ENCODE peak calls at places on chromosomes 12 and 14, in four cellular contexts. M is RWPE2, Z is adrenal gland, X is sigmoid colon. Q is an unnamed sample.

GRCh38 chr12:96063046-96063445 is 27.7 kb upstream of the LTA4H start:
- DNase-seq in M (no peak), Z (no peak), X (no peak), Q (no peak)

GRCh38 chr12:22687677-22688076 is 62.7 kb downstream of the ETNK1 start:
- DNase-seq in M (no peak), Z (no peak), X (no peak), Q (no peak)

GRCh38 chr14:90522585-90523191 is 125.9 kb downstream of the CALM1 start:
- DNase-seq in M (no peak), Z (peak; percentile 38), X (peak; percentile 95), Q (peak; percentile 81)

GRCh38 chr12:124608451-124608870 is 41.0 kb upstream of the NCOR2 start:
- DNase-seq in M (no peak), Z (no peak), X (no peak), Q (no peak)

GRCh38 chr14:79467837-79468236 is 743.5 kb downstream of the DIO2 start:
- DNase-seq in M (no peak), Z (no peak), X (no peak), Q (no peak)

GRCh38 chr14:53190938-53191337 is 37.8 kb upstream of the DDHD1 start:
- DNase-seq in M (no peak), Z (no peak), X (no peak), Q (no peak)

GRCh38 chr12:89247541-89247942 is 104.8 kb downstream of the DUSP6 start:
- DNase-seq in M (no peak), Z (no peak), X (no peak), Q (no peak)

GRCh38 chr12:111404362-111405148 is 1.2 kb upstream of the SH2B3 start:
- DNase-seq in M (no peak), Z (peak; percentile 44), X (peak; percentile 80), Q (no peak)

GRCh38 chr12:117350140-117350539 is 11.3 kb downstream of the NOS1 start:
- DNase-seq in M (no peak), Z (no peak), X (no peak), Q (no peak)

GRCh38 chr14:36254020-36254614 is 66.3 kb downstream of the MBIP start:
- DNase-seq in M (no peak), Z (no peak), X (no peak), Q (no peak)

GRCh38 chr12:26088999-26089398 is 35.8 kb downstream of the BHLHE41 start:
- DNase-seq in M (no peak), Z (no peak), X (no peak), Q (no peak)

GRCh38 chr12:68189766-68190700 is 30.5 kb upstream of the IFNG start:
- DNase-seq in M (no peak), Z (no peak), X (no peak), Q (no peak)

GRCh38 chr12:94879542-94879941 is 124.0 kb downstream of the NDUFA12 start:
- DNase-seq in M (no peak), Z (no peak), X (no peak), Q (no peak)

GRCh38 chr14:54796961-54797360 is 105.7 kb downstream of the GCH1 start:
- DNase-seq in M (no peak), Z (no peak), X (no peak), Q (no peak)

GRCh38 chr14:28879571-28879970 is 113.0 kb downstream of the FOXG1 start:
- DNase-seq in M (no peak), Z (no peak), X (no peak), Q (no peak)

GRCh38 chr12:56836317-56836716 is 73.2 kb downstream of the HSD17B6 start:
- DNase-seq in M (peak; percentile 81), Z (peak; percentile 52), X (peak; percentile 74), Q (no peak)

GRCh38 chr12:122064034-122064777 is 14.3 kb upstream of the MLXIP start:
- DNase-seq in M (peak; percentile 89), Z (peak; percentile 88), X (peak; percentile 99), Q (no peak)

GRCh38 chr14:31243860-31244259 is 36.3 kb upstream of the HECTD1 start:
- DNase-seq in M (peak; percentile 91), Z (no peak), X (no peak), Q (no peak)

GRCh38 chr14:105095236-105095805 is 30.1 kb upstream of the GPR132 start:
- DNase-seq in M (peak; percentile 64), Z (no peak), X (peak; percentile 29), Q (peak; percentile 41)

GRCh38 chr14:50943943-50944646 is at the start of gene PYGL:
- DNase-seq in M (peak; percentile 84), Z (peak; percentile 75), X (peak; percentile 88), Q (peak; percentile 93)

GRCh38 chr12:88420460-88420859 is 159.8 kb downstream of the KITLG start:
- DNase-seq in M (no peak), Z (no peak), X (no peak), Q (no peak)

GRCh38 chr12:132761032-132761910 is at the start of gene ANKLE2:
- DNase-seq in M (peak; percentile 68), Z (peak; percentile 70), X (peak; percentile 78), Q (no peak)

GRCh38 chr14:34569750-34570149 is 30.2 kb upstream of the EAPP start:
- DNase-seq in M (no peak), Z (no peak), X (no peak), Q (no peak)

GRCh38 chr12:109027767-109028166 is 6.9 kb upstream of the SVOP start:
- DNase-seq in M (no peak), Z (no peak), X (no peak), Q (no peak)

GRCh38 chr12:15629108-15629507 is 160.1 kb downstream of the EPS8 start:
- DNase-seq in M (no peak), Z (peak; percentile 70), X (peak; percentile 87), Q (no peak)

GRCh38 chr14:78848234-78848820 is 678.2 kb downstream of the NRXN3 start:
- DNase-seq in M (no peak), Z (peak; percentile 21), X (no peak), Q (no peak)

GRCh38 chr12:71782007-71782406 is 27.3 kb downstream of the RAB21 start:
- DNase-seq in M (no peak), Z (no peak), X (no peak), Q (no peak)

GRCh38 chr14:35051796-35052195 is 5.7 kb downstream of the FAM177A1 start:
- DNase-seq in M (no peak), Z (no peak), X (no peak), Q (no peak)

GRCh38 chr14:60981626-60982455 is 796 bp downstream of the SLC38A6 start:
- DNase-seq in M (no peak), Z (peak; percentile 23), X (no peak), Q (no peak)

DNA sequence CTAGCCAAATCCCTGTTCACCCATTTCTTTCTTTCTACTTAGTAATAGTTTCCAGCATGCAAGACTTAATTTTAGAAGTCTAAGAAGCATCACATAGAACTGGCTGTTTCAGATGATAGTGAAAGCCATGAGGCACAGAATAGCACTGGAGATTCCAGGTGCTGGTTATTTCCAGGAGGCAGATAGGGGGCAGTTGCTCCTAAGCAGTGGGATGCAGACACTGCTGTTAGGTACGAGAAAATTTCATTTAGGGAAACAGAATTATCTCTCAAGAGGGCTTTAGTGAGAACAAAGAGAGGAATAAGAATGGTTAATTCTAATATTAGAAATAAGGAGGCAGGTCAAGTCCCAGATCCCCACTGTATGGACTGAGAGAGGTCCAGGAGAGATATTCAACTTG is 3.6 kb upstream of the MDGA2 start:
- DNase-seq in M (no peak), Z (no peak), X (no peak), Q (no peak)
- TF ChIP-seq CTCF in M (no peak), Z (no peak), X (no peak), Q (no peak)

GRCh38 chr12:102080842-102081241 is 19.1 kb upstream of the WASHC3 start:
- DNase-seq in M (no peak), Z (no peak), X (no peak), Q (no peak)
- TF ChIP-seq CTCF in M (no peak), Z (no peak), X (no peak), Q (no peak)

GRCh38 chr14:72736791-72737559 is 156.9 kb downstream of the DPF3 start:
- DNase-seq in M (no peak), Z (no peak), X (no peak), Q (no peak)
- TF ChIP-seq CTCF in M (peak; percentile 4), Z (no peak), X (no peak), Q (no peak)

GRCh38 chr12:53223391-53224267 is 8.4 kb downstream of the RARG start:
- DNase-seq in M (peak; percentile 42), Z (no peak), X (peak; percentile 83), Q (no peak)

GRCh38 chr12:53227341-53227740 is 4.7 kb downstream of the RARG start:
- DNase-seq in M (no peak), Z (no peak), X (no peak), Q (no peak)

GRCh38 chr12:53224268-53224896 is 7.6 kb downstream of the RARG start:
- DNase-seq in M (peak; percentile 88), Z (no peak), X (no peak), Q (no peak)

GRCh38 chr12:53224897-53225634 is 6.9 kb downstream of the RARG start:
- DNase-seq in M (no peak), Z (no peak), X (no peak), Q (peak; percentile 43)

DNA sequence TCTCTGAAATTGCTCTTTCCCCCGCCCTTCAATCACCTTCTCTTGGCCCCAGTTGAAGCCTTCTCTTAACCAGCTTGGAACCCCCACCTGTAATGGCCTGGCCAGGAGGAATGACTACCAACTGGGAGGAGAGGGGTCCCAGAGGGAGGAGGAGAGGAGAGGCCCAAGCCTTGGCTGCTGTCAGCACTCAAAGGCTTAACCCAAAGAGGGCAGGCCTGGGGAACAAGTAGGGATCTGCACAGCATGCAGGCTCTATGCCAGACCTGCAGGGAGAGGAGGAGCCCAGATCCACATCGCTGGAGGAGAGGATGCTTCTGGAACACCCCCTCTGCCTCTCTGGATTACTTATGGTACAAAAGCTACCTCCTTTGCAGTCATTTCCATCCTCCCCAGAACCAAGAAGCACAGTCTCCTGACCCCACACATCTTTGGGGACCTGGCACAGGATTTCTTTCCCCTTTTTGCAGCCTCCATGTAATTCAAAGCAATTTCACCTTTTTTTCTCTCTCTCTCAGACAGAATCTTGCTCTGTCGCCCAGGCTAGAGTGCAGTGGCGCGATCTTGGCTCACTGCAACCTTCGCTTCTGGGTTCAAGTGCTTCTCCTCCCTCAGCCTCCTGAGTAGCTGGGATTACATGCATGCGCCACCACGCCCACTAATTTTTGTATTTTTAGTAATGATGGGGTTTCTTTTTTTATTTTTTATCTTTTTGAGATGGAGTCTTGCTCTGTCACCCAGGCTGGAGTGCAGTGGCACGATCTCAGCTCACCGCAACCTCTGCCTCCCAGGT is 6.2 kb downstream of the RARG start:
- DNase-seq in M (peak; percentile 55), Z (no peak), X (no peak), Q (peak; percentile 50)
- TF ChIP-seq CTCF in M (no peak), Z (no peak), X (no peak), Q (no peak)

GRCh38 chr12:53052419-53053222 is 2.8 kb downstream of the TNS2 start:
- DNase-seq in M (peak; percentile 76), Z (peak; percentile 93), X (peak; percentile 97), Q (no peak)
- TF ChIP-seq CTCF in M (no peak), Z (no peak), X (no peak), Q (no peak)

GRCh38 chr14:96584199-96584906 is 82.2 kb downstream of the PAPOLA start:
- DNase-seq in M (peak; percentile 68), Z (peak; percentile 12), X (peak; percentile 61), Q (no peak)
- TF ChIP-seq CTCF in M (peak; percentile 77), Z (no peak), X (no peak), Q (peak; percentile 73)

GRCh38 chr14:101992708-101993107 is 28.3 kb downstream of the DYNC1H1 start:
- DNase-seq in M (no peak), Z (no peak), X (no peak), Q (no peak)
- TF ChIP-seq CTCF in M (no peak), Z (no peak), X (no peak), Q (no peak)